ENCODE peak calls at places on chromosomes 11 and 22, in five cellular contexts. Y, V, O, R and C are unnamed samples.

GRCh38 chr11:6553634-6554033 is 49.8 kb downstream of the RRP8 start:
- DNase-seq in Y (no peak), V (no peak), O (no peak), R (no peak), C (no peak)

GRCh38 chr11:33266418-33267215 is 9.4 kb downstream of the HIPK3 start:
- DNase-seq in Y (peak), V (no peak), O (peak), R (peak), C (peak)

GRCh38 chr22:48084041-48084748 is 1321.7 kb downstream of the TBC1D22A start:
- DNase-seq in Y (no peak), V (no peak), O (no peak), R (no peak), C (no peak)

GRCh38 chr22:22463855-22464540 is 44.5 kb downstream of the ZNF280B start:
- DNase-seq in Y (peak), V (peak), O (no peak), R (peak), C (no peak)

GRCh38 chr11:2578006-2578933 is 121.5 kb downstream of the KCNQ1OT1 start:
- DNase-seq in Y (no peak), V (no peak), O (peak), R (no peak), C (no peak)

GRCh38 chr11:110356769-110357671 is 60.6 kb upstream of the RDX start:
- DNase-seq in Y (peak), V (no peak), O (no peak), R (peak), C (peak)

GRCh38 chr11:76738618-76739220 is 44.4 kb upstream of the TSKU start:
- DNase-seq in Y (no peak), V (no peak), O (no peak), R (no peak), C (no peak)

GRCh38 chr11:112364962-112365481 is 104.4 kb upstream of the PLET1 start:
- DNase-seq in Y (peak), V (no peak), O (no peak), R (no peak), C (no peak)

GRCh38 chr22:24768537-24769374 is 5.8 kb downstream of the PIWIL3 start:
- DNase-seq in Y (peak), V (peak), O (no peak), R (peak), C (peak)

GRCh38 chr22:38900677-38901076 is 28.7 kb upstream of the CBX6 start:
- DNase-seq in Y (no peak), V (no peak), O (no peak), R (no peak), C (no peak)

GRCh38 chr11:3907590-3907989 is 52.1 kb downstream of the STIM1 start:
- DNase-seq in Y (no peak), V (no peak), O (no peak), R (no peak), C (no peak)

GRCh38 chr11:125345706-125346561 is 150.1 kb downstream of the FEZ1 start:
- DNase-seq in Y (peak), V (peak), O (peak), R (peak), C (peak)

GRCh38 chr11:128931661-128932060 is 11.0 kb downstream of the TP53AIP1 start:
- DNase-seq in Y (no peak), V (no peak), O (no peak), R (no peak), C (no peak)

GRCh38 chr11:37841016-37841415 is 1243.0 kb upstream of the RAG2 start:
- DNase-seq in Y (no peak), V (no peak), O (no peak), R (no peak), C (no peak)

GRCh38 chr11:65089621-65090020 is 5.6 kb downstream of the ZFPL1 start:
- DNase-seq in Y (no peak), V (no peak), O (no peak), R (no peak), C (no peak)

GRCh38 chr11:3855808-3856491 is 486 bp downstream of the STIM1 start:
- DNase-seq in Y (no peak), V (peak), O (peak), R (peak), C (peak)

GRCh38 chr11:17924713-17925112 is 88.1 kb downstream of the SERGEF start:
- DNase-seq in Y (no peak), V (no peak), O (no peak), R (no peak), C (no peak)

GRCh38 chr11:12013771-12014170 is 5.3 kb upstream of the DKK3 start:
- DNase-seq in Y (no peak), V (no peak), O (no peak), R (no peak), C (no peak)

GRCh38 chr22:45584121-45584570 is 81.5 kb downstream of the FBLN1 start:
- DNase-seq in Y (no peak), V (no peak), O (no peak), R (no peak), C (no peak)

GRCh38 chr11:22976146-22976545 is 115.9 kb upstream of the CCDC179 start:
- DNase-seq in Y (peak), V (no peak), O (peak), R (peak), C (no peak)

GRCh38 chr11:68120212-68121066 is 749 bp downstream of the CHKA start:
- DNase-seq in Y (peak), V (peak), O (peak), R (peak), C (no peak)

GRCh38 chr11:8652140-8652539 is 30.3 kb downstream of the TRIM66 start:
- DNase-seq in Y (peak), V (no peak), O (no peak), R (no peak), C (no peak)

GRCh38 chr22:46619240-46619829 is 851 bp upstream of the GRAMD4 start:
- DNase-seq in Y (peak), V (no peak), O (no peak), R (no peak), C (no peak)

GRCh38 chr11:105219269-105219668 is 79.7 kb upstream of the CARD18 start:
- DNase-seq in Y (no peak), V (no peak), O (no peak), R (no peak), C (no peak)

GRCh38 chr11:69828276-69828970 is 9.2 kb upstream of the FGF3 start:
- DNase-seq in Y (no peak), V (peak), O (no peak), R (no peak), C (no peak)

GRCh38 chr11:120013325-120014250 is 124.3 kb downstream of the TRIM29 start:
- DNase-seq in Y (peak), V (peak), O (no peak), R (peak), C (no peak)

GRCh38 chr11:1052133-1053011 is 15.9 kb upstream of the MUC6 start:
- DNase-seq in Y (no peak), V (no peak), O (peak), R (no peak), C (no peak)

GRCh38 chr11:62427630-62428233 is 8.9 kb downstream of the SCGB1A1 start:
- DNase-seq in Y (peak), V (no peak), O (no peak), R (no peak), C (no peak)

GRCh38 chr11:66970371-66970807 is 4.7 kb upstream of the C11orf86 start:
- DNase-seq in Y (no peak), V (no peak), O (no peak), R (no peak), C (no peak)

GRCh38 chr22:47047321-47048122 is 285.1 kb downstream of the TBC1D22A start:
- DNase-seq in Y (no peak), V (no peak), O (peak), R (no peak), C (no peak)

GRCh38 chr11:66101055-66101454 is 31.0 kb downstream of the PACS1 start:
- DNase-seq in Y (no peak), V (no peak), O (no peak), R (no peak), C (no peak)

DNA sequence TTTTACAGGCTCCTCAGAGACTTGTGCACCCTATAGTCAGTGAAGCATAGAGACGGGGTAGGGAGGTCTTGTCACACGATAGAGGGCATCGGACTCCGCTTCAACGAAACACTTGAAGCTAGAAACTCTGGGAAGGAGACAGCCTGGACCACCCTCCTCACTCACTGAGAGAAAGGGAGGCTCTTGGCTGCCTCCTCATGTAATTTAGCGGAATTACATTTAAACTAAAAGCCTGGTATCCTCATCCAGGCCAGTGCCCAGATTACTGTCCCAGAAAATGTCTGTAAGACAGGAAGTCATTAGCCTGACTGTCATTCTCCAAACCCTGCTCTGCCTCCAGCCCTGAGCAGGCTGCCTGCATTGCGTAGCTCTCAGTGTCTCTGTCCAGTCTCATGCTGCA is 36.0 kb downstream of the TTLL1 start:
- DNase-seq in Y (no peak), V (no peak), O (no peak), R (no peak), C (no peak)
- TF ChIP-seq CTCF in Y (peak), V (no peak), O (no peak), R (peak), C (no peak)

DNA sequence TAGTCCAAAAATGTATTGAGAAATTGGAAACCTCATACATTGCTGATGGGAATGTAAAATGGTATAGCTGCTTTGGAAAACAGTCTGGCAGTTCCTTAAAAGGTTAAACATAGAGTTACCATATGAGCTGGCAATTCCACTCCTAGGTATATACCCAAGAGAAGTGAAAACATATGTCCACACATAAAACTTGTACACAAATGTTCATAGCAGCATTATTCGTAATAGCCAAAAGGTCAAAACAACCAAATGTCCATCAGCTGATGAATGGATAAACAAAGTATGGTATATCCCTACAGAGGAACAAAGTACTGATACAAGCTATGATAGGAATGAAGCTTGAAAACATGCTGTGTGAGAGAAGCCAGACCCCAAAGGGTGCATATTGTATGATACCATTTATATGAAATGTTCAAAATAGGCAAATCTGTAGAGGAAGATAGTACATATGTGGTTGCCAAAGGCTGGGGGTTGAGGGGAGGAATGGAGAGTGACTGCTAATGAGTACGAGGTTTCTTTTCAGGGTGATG is 85.7 kb downstream of the ZBTB16 start:
- DNase-seq in Y (peak), V (no peak), O (no peak), R (no peak), C (no peak)
- H3K27ac ChIP-seq in Y (no peak), V (no peak), O (peak), R (no peak), C (peak)

GRCh38 chr22:30288414-30289125 is 735 bp downstream of the CASTOR1 start:
- DNase-seq in Y (no peak), V (no peak), O (no peak), R (no peak), C (no peak)

GRCh38 chr22:30289980-30290313 is 642 bp upstream of the CASTOR1 start:
- DNase-seq in Y (no peak), V (no peak), O (peak), R (no peak), C (no peak)

GRCh38 chr22:30290679-30291333 is 1.5 kb upstream of the CASTOR1 start:
- DNase-seq in Y (peak), V (peak), O (peak), R (peak), C (peak)

GRCh38 chr22:30290318-30290678 is 993 bp upstream of the CASTOR1 start:
- DNase-seq in Y (no peak), V (no peak), O (no peak), R (peak), C (no peak)

GRCh38 chr22:30289126-30289979 is at the start of gene CASTOR1:
- DNase-seq in Y (peak), V (peak), O (peak), R (peak), C (peak)
- H3K4me3 ChIP-seq in Y (peak), V (peak), O (peak), R (peak), C (peak)

GRCh38 chr22:41920271-41920976 is 5.5 kb upstream of the SHISA8 start:
- DNase-seq in Y (no peak), V (no peak), O (no peak), R (no peak), C (no peak)
- TF ChIP-seq CTCF in Y (no peak), V (no peak), O (no peak), R (no peak), C (no peak)

GRCh38 chr11:36454551-36454950 is 55.5 kb downstream of the TRAF6 start:
- DNase-seq in Y (no peak), V (no peak), O (no peak), R (no peak), C (no peak)
- H3K27ac ChIP-seq in Y (no peak), V (no peak), O (peak), R (no peak), C (peak)

GRCh38 chr11:114172871-114173444 is 113.4 kb downstream of the ZBTB16 start:
- DNase-seq in Y (no peak), V (no peak), O (peak), R (no peak), C (peak)
- H3K4me3 ChIP-seq in Y (no peak), V (no peak), O (no peak), R (no peak), C (no peak)

GRCh38 chr11:92136792-92137191 is 87.8 kb upstream of the FAT3 start:
- DNase-seq in Y (no peak), V (no peak), O (no peak), R (no peak), C (no peak)
- TF ChIP-seq CTCF in Y (no peak), V (no peak), O (no peak), R (no peak), C (no peak)

DNA sequence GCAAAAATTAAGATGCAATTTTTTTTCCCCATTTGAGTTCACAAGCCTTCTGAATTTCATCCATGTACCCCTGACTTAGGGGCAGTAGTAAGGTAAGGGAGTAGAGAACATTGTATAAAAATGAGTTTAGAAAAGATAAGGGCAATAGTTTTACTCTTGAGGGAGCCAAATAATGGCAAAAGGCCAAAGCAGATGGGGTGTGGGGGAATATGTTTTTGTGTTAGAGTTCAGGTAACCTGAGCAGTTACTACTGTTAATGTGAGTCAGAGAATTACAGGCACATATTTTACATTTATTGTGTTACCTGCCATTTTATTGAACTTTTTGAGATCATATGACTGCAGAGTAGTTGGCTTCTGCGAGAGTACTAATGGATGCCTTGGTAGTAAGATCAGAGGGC is 3.1 kb downstream of the EED start:
- DNase-seq in Y (no peak), V (peak), O (no peak), R (no peak), C (no peak)
- H3K27ac ChIP-seq in Y (no peak), V (no peak), O (no peak), R (no peak), C (no peak)

GRCh38 chr11:47152126-47152952 is 24.3 kb downstream of the ARFGAP2 start:
- DNase-seq in Y (no peak), V (no peak), O (no peak), R (no peak), C (no peak)

GRCh38 chr11:47149781-47150180 is 26.9 kb downstream of the ARFGAP2 start:
- DNase-seq in Y (peak), V (no peak), O (no peak), R (no peak), C (no peak)

GRCh38 chr11:47148274-47148673 is 28.4 kb downstream of the ARFGAP2 start:
- DNase-seq in Y (no peak), V (no peak), O (no peak), R (no peak), C (no peak)

GRCh38 chr11:47147250-47147649 is 29.4 kb downstream of the ARFGAP2 start:
- DNase-seq in Y (no peak), V (no peak), O (no peak), R (no peak), C (no peak)

DNA sequence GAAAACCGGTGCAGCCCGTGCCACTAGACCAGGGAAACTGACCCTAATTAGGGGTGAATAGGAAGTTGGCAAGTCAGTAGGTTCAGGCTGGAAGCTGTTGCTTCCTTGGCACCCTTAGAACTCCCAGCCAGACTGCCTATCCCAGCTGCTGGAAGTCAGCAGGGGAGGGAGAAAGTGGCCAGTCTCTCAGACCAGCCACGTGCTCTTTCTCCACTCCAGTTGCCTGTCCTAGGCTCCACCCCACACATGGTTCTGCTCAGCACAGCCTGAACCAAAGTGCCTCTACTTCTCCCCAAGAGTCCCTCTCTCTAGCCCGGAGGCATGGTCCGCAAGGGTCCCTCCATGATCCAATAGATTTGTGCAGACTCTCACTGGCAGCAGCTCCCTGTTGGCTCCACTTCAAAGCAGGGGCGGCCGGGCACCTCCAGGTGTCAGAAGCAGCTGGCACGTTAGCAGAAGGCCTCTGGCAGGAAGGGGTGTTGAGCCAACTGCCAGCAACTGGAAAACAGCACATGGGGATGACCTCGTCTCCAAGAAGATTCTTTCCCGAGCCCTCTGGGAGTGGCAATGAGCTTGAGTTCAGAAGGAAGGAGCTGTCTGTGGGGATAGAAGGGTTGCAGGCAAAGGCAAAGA is 27.7 kb downstream of the ARFGAP2 start:
- DNase-seq in Y (peak), V (peak), O (no peak), R (peak), C (no peak)
- H3K4me3 ChIP-seq in Y (no peak), V (no peak), O (no peak), R (no peak), C (no peak)

GRCh38 chr11:129933866-129934265 is 38.5 kb upstream of the NFRKB start:
- DNase-seq in Y (no peak), V (no peak), O (no peak), R (no peak), C (no peak)

GRCh38 chr11:129939510-129939909 is 44.1 kb upstream of the NFRKB start:
- DNase-seq in Y (no peak), V (no peak), O (no peak), R (no peak), C (no peak)

GRCh38 chr11:129935723-129936122 is 40.3 kb upstream of the NFRKB start:
- DNase-seq in Y (no peak), V (no peak), O (no peak), R (no peak), C (no peak)

GRCh38 chr11:129938764-129939163 is 43.4 kb upstream of the NFRKB start:
- DNase-seq in Y (no peak), V (no peak), O (no peak), R (no peak), C (no peak)

GRCh38 chr11:129937592-129938238 is 42.3 kb upstream of the NFRKB start:
- DNase-seq in Y (no peak), V (no peak), O (no peak), R (no peak), C (no peak)
- TF ChIP-seq CTCF in Y (no peak), V (no peak), O (no peak), R (no peak), C (no peak)